ENCODE peak calls at places on chromosomes 11 and 22, in five cellular contexts. P, M, I, A and U are unnamed samples.

GRCh38 chr22:41739576-41739975 is 40.3 kb downstream of the MEI1 start:
- DNase-seq in P (no peak), M (no peak), I (no peak), A (no peak), U (no peak)

GRCh38 chr11:73951797-73952196 is 971 bp downstream of the DNAJB13 start:
- DNase-seq in I (no peak), M (no peak), A (peak; percentile 82), P (no peak), U (no peak)

GRCh38 chr22:41638124-41638523 is 17.0 kb downstream of the XRCC6 start:
- DNase-seq in M (no peak), A (no peak), P (no peak), I (no peak), U (no peak)

GRCh38 chr11:74269161-74269809 is 42.2 kb downstream of the P4HA3 start:
- DNase-seq in A (peak; percentile 58), M (no peak), P (peak; percentile 24), I (no peak), U (no peak)

GRCh38 chr11:33262016-33262638 is 4.9 kb downstream of the HIPK3 start:
- DNase-seq in M (no peak), A (peak; percentile 62), P (no peak), I (no peak), U (no peak)

GRCh38 chr11:43486141-43486540 is 127.4 kb downstream of the TTC17 start:
- DNase-seq in I (no peak), A (peak; percentile 24), M (no peak), P (no peak), U (no peak)

GRCh38 chr11:123033895-123034294 is 28.0 kb downstream of the HSPA8 start:
- DNase-seq in M (no peak), P (no peak), I (no peak), A (no peak), U (no peak)

GRCh38 chr11:44814881-44815592 is 88.3 kb downstream of the TSPAN18 start:
- DNase-seq in M (no peak), P (no peak), A (peak; percentile 78), I (no peak), U (no peak)

GRCh38 chr11:62694455-62695167 is 5.3 kb upstream of the LRRN4CL start:
- DNase-seq in P (peak; percentile 75), A (peak; percentile 71), I (peak; percentile 86), M (peak; percentile 79), U (peak; percentile 74)

GRCh38 chr11:20671856-20672546 is 2.6 kb downstream of the NELL1 start:
- DNase-seq in M (no peak), A (no peak), P (no peak), I (no peak), U (no peak)

GRCh38 chr11:20670932-20671403 is 1.6 kb downstream of the NELL1 start:
- DNase-seq in M (no peak), P (no peak), A (no peak), I (peak; percentile 21), U (no peak)

GRCh38 chr11:20669833-20670684 is 673 bp downstream of the NELL1 start:
- DNase-seq in A (no peak), M (no peak), P (no peak), I (peak; percentile 27), U (peak; percentile 4)

GRCh38 chr11:20668844-20669832 is at the start of gene NELL1:
- DNase-seq in M (no peak), A (no peak), P (no peak), I (peak; percentile 44), U (peak; percentile 14)

GRCh38 chr11:20672575-20672974 is 3.2 kb downstream of the NELL1 start:
- DNase-seq in I (no peak), A (no peak), M (no peak), P (no peak), U (no peak)
- TF ChIP-seq CTCF in I (peak; percentile 41), A (peak; percentile 18), M (no peak), P (no peak), U (peak; percentile 61)

DNA sequence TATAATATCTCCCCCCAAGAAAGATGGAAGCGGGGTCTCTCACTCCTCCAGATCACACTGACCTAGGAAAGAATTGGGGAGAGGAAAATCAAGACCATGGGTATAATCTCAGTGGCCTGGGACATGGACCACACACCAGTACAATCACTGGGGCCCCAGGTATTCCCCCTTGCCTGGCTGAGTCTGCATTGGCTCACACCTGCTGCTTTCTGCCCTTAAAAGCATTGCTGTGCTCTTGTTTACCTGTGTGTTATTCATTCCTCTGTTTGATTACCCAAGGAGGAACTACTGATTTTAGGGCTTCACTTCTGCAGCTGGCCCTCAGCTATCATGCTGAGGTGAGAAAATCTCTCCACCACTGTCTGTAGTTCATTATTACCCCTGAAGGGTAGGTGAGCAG is 14.0 kb upstream of the PARVA start:
- DNase-seq in A (no peak), M (no peak), P (no peak), I (no peak), U (no peak)
- TF ChIP-seq CTCF in A (no peak), M (no peak), P (no peak), I (no peak), U (no peak)

DNA sequence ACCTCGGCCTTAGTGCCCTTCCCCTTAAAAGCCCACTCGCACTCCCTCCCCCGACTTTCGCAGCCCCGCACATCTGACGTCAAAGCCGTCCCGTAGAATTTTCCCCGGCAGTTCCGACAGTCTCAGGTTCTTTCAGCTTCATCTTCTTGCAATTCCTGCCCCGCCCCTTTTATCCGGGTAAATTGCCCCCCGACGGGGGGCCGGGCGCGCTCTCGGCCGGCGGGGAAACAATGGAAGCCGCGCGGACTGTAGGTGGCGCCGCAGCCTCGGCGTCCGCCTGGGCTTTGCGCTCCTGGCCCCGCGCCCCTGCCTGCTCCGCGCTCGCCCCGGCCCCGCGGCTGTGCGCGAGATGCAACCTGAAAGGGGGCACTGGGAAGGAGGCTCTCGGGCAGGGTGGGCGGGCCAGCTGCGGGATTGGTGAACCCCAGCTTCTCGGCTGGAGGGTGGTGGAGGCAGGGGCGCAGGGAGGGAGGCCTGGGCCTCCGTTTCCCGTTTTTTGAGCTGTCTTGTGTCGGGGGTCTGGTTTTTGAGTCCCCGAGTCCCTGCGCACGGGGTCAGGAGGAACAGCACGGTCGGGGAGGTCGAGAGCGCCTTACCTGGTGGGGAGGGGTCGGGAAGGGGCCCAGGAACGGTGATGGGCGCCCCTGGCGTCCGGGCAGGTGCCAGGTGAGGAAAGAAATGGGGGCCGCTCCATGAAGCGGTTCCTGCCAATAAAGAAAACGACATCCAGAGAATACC is 855 bp upstream of the FGF19 start:
- DNase-seq in M (no peak), A (no peak), P (no peak), I (peak; percentile 94), U (peak; percentile 62)
- TF ChIP-seq CTCF in M (no peak), A (peak; percentile 38), P (no peak), I (no peak), U (peak; percentile 67)

GRCh38 chr22:23750744-23751440 is at the start of gene ZNF70:
- DNase-seq in P (peak; percentile 77), M (peak; percentile 73), I (peak; percentile 91), A (peak; percentile 77), U (peak; percentile 74)
- TF ChIP-seq CTCF in P (no peak), M (no peak), I (no peak), A (no peak), U (peak; percentile 37)

GRCh38 chr11:130601141-130601540 is 152.7 kb downstream of the ADAMTS15 start:
- DNase-seq in I (peak; percentile 51), P (no peak), M (peak; percentile 63), A (peak; percentile 63), U (no peak)
- TF ChIP-seq CTCF in I (no peak), P (no peak), M (no peak), A (no peak), U (no peak)

GRCh38 chr11:111476366-111476765 is 35.8 kb downstream of the BTG4 start:
- DNase-seq in A (peak; percentile 30), M (no peak), I (no peak), P (no peak), U (no peak)

GRCh38 chr11:111476961-111477360 is 35.2 kb downstream of the BTG4 start:
- DNase-seq in M (no peak), P (no peak), I (no peak), A (no peak), U (no peak)

GRCh38 chr11:111477898-111478297 is 34.3 kb downstream of the BTG4 start:
- DNase-seq in P (no peak), I (no peak), A (no peak), M (no peak), U (no peak)

GRCh38 chr11:111483431-111483830 is 28.8 kb downstream of the BTG4 start:
- DNase-seq in I (no peak), P (no peak), A (no peak), M (no peak), U (no peak)

DNA sequence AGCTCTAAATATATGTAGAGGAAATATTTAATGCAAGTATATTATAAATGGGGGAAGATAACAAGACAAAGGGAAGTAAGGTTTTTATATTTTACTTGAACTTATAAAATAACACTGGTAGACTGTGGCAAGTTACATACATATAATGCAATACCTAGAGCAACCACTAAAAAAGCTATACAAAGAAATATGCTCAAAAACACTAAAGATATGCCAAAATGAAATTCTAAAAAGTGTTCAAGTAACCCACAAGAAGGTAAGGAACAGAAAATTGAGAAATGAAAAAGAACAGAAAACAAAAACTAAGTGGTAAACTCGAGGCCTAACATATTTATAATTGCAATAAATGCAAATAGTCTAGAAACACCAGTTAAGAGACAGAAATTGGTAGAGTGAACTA is 32.5 kb downstream of the BTG4 start:
- DNase-seq in A (no peak), I (no peak), P (no peak), M (no peak), U (no peak)
- TF ChIP-seq CTCF in A (no peak), I (no peak), P (no peak), M (no peak), U (peak; percentile 42)

DNA sequence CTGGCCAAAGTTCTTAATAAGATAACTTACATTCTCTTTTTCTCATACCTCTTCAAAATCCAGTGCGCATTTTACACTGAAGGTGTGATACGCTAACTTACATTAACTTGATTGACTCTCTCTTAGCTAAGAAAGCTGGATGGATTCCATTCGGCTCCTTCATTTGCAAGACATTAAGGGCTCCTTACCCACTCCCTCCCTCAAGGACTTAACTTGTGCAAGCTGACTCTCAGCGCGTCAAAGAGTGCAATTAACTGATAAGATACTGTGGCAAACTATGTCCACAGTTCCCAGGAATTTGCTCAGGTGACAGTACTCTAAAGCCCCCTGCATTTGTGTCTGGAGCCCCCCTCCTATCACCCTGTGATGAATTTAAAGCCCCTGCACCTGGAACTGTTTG is 6.4 kb upstream of the RFPL1 start:
- DNase-seq in I (no peak), M (no peak), P (no peak), A (no peak), U (no peak)
- TF ChIP-seq CTCF in I (no peak), M (no peak), P (no peak), A (no peak), U (no peak)

GRCh38 chr11:32154275-32154674 is 63.4 kb downstream of the RCN1 start:
- DNase-seq in P (no peak), M (no peak), I (no peak), A (peak; percentile 40), U (no peak)
- TF ChIP-seq CTCF in P (no peak), M (no peak), I (no peak), A (peak; percentile 10), U (no peak)

GRCh38 chr11:65557280-65558001 is 718 bp downstream of the LTBP3 start:
- DNase-seq in P (no peak), M (no peak), A (no peak), I (no peak), U (no peak)

GRCh38 chr11:65558002-65558784 is at the start of gene LTBP3:
- DNase-seq in A (peak; percentile 82), M (peak; percentile 80), P (no peak), I (peak; percentile 60), U (no peak)

GRCh38 chr11:65559951-65560537 is 1.9 kb upstream of the LTBP3 start:
- DNase-seq in I (no peak), P (no peak), M (no peak), A (peak; percentile 62), U (no peak)

GRCh38 chr11:65559535-65559934 is 1.4 kb upstream of the LTBP3 start:
- DNase-seq in P (no peak), A (no peak), M (no peak), I (no peak), U (no peak)

GRCh38 chr11:65558785-65559509 is 788 bp upstream of the LTBP3 start:
- DNase-seq in M (no peak), I (no peak), P (no peak), A (peak; percentile 73), U (no peak)
- TF ChIP-seq CTCF in M (no peak), I (no peak), P (no peak), A (no peak), U (no peak)